ENCODE peak calls at places on chromosome 18, in ten cellular contexts. Y, L, J, G, E, N, A, D, V and C are unnamed samples.

GRCh38 chr18:75209129-75209951 is at the start of gene PTGR3:
- DNase-seq in Y (peak), L (no peak), J (peak), G (peak), E (peak), N (peak), A (peak), D (peak), V (peak), C (peak)

GRCh38 chr18:27057459-27058302 is 127.4 kb downstream of the CHST9 start:
- DNase-seq in Y (no peak), L (no peak), J (peak), G (no peak), E (no peak), N (no peak), A (no peak), D (no peak), V (no peak), C (no peak)

GRCh38 chr18:62790836-62791772 is 75.8 kb downstream of the PHLPP1 start:
- DNase-seq in Y (no peak), L (no peak), J (no peak), G (no peak), E (no peak), N (no peak), A (no peak), D (no peak), V (no peak), C (no peak)

GRCh38 chr18:61635901-61636528 is 256.8 kb downstream of the RNF152 start:
- DNase-seq in Y (peak), L (peak), J (peak), G (peak), E (peak), N (peak), A (peak), D (peak), V (peak), C (no peak)

GRCh38 chr18:13520741-13521140 is 205.6 kb downstream of the FAM210A start:
- DNase-seq in Y (no peak), L (no peak), J (no peak), G (no peak), E (no peak), N (no peak), A (no peak), D (no peak), V (no peak), C (no peak)

GRCh38 chr18:22176622-22177495 is 7.5 kb downstream of the GATA6 start:
- DNase-seq in Y (no peak), L (no peak), J (no peak), G (no peak), E (no peak), N (no peak), A (no peak), D (no peak), V (no peak), C (no peak)

GRCh38 chr18:76448262-76449109 is 46.6 kb downstream of the ZNF516 start:
- DNase-seq in Y (no peak), L (no peak), J (no peak), G (no peak), E (peak), N (peak), A (no peak), D (no peak), V (no peak), C (peak)

GRCh38 chr18:26655614-26656400 is 107.5 kb upstream of the KCTD1 start:
- DNase-seq in Y (no peak), L (no peak), J (peak), G (no peak), E (peak), N (no peak), A (no peak), D (no peak), V (peak), C (no peak)

GRCh38 chr18:22828171-22828570 is 105.0 kb upstream of the RBBP8 start:
- DNase-seq in Y (no peak), L (no peak), J (no peak), G (no peak), E (no peak), N (no peak), A (no peak), D (peak), V (no peak), C (no peak)

GRCh38 chr18:78929502-78929901 is 50.1 kb upstream of the SALL3 start:
- DNase-seq in Y (no peak), L (no peak), J (no peak), G (no peak), E (no peak), N (no peak), A (no peak), D (no peak), V (no peak), C (no peak)

GRCh38 chr18:47175283-47175894 is 775 bp downstream of the IER3IP1 start:
- DNase-seq in Y (no peak), L (no peak), J (no peak), G (no peak), E (peak), N (no peak), A (no peak), D (no peak), V (no peak), C (no peak)

GRCh38 chr18:46497129-46497528 is 159.9 kb downstream of the LOXHD1 start:
- DNase-seq in Y (peak), L (no peak), J (no peak), G (no peak), E (peak), N (peak), A (no peak), D (no peak), V (no peak), C (no peak)

GRCh38 chr18:63518178-63519012 is 23.8 kb upstream of the SERPINB12 start:
- DNase-seq in Y (peak), L (peak), J (peak), G (peak), E (peak), N (peak), A (peak), D (no peak), V (peak), C (peak)

GRCh38 chr18:79605481-79605880 is 74.1 kb upstream of the CTDP1 start:
- DNase-seq in Y (no peak), L (no peak), J (no peak), G (no peak), E (no peak), N (no peak), A (no peak), D (no peak), V (no peak), C (no peak)

GRCh38 chr18:68925268-68925667 is 127.4 kb downstream of the CCDC102B start:
- DNase-seq in Y (no peak), L (no peak), J (no peak), G (no peak), E (no peak), N (no peak), A (no peak), D (peak), V (no peak), C (no peak)

GRCh38 chr18:67421666-67422065 is 94.9 kb downstream of the DSEL start:
- DNase-seq in Y (no peak), L (no peak), J (no peak), G (no peak), E (no peak), N (no peak), A (no peak), D (no peak), V (no peak), C (no peak)

GRCh38 chr18:56522826-56523225 is 115.6 kb downstream of the TXNL1 start:
- DNase-seq in Y (no peak), L (no peak), J (no peak), G (no peak), E (no peak), N (no peak), A (no peak), D (no peak), V (no peak), C (no peak)

GRCh38 chr18:32244863-32245262 is 55.0 kb downstream of the MEP1B start:
- DNase-seq in Y (no peak), L (no peak), J (no peak), G (no peak), E (no peak), N (no peak), A (no peak), D (no peak), V (no peak), C (no peak)

GRCh38 chr18:68448736-68449135 is 266.2 kb downstream of the TMX3 start:
- DNase-seq in Y (no peak), L (peak), J (no peak), G (no peak), E (no peak), N (no peak), A (no peak), D (peak), V (no peak), C (no peak)

GRCh38 chr18:61967242-61967891 is 74.6 kb upstream of the RNF152 start:
- DNase-seq in Y (no peak), L (no peak), J (no peak), G (no peak), E (no peak), N (no peak), A (no peak), D (no peak), V (no peak), C (no peak)

GRCh38 chr18:56869189-56869777 is 218.1 kb downstream of the WDR7 start:
- DNase-seq in Y (no peak), L (peak), J (peak), G (peak), E (no peak), N (peak), A (no peak), D (no peak), V (no peak), C (peak)

GRCh38 chr18:45626330-45627203 is 11.3 kb downstream of the SLC14A2 start:
- DNase-seq in Y (no peak), L (no peak), J (no peak), G (no peak), E (peak), N (no peak), A (no peak), D (peak), V (no peak), C (no peak)

GRCh38 chr18:3440340-3440739 is 9.6 kb upstream of the TGIF1 start:
- DNase-seq in Y (no peak), L (no peak), J (no peak), G (no peak), E (no peak), N (no peak), A (no peak), D (no peak), V (no peak), C (no peak)